ENCODE peak calls at places on chromosome 17, in six cellular contexts. One of them, this sample, is unnamed.

GRCh38 chr17:63647936-63648335 is 25.7 kb downstream of the MAP3K3 start:
- DNase-seq in stimulated activated CD8-positive, alpha-beta memory T cell treated with anti-CD3 and anti-CD28 coated beads, Interleukin-7, amount 100 ng/mL, for 1 hour: no peak
- DNase-seq in fibroblast of pulmonary artery: no peak
- DNase-seq in adipocyte: no peak
- DNase-seq in RWPE1: no peak
- DNase-seq in cardiac muscle cell: no peak
- DNase-seq in this sample: no peak

GRCh38 chr17:40445769-40446468 is 2.7 kb downstream of the IGFBP4 start:
- DNase-seq in stimulated activated CD8-positive, alpha-beta memory T cell treated with anti-CD3 and anti-CD28 coated beads, Interleukin-7, amount 100 ng/mL, for 1 hour: no peak
- DNase-seq in fibroblast of pulmonary artery: peak
- DNase-seq in adipocyte: peak
- DNase-seq in RWPE1: no peak
- DNase-seq in cardiac muscle cell: peak
- DNase-seq in this sample: no peak

GRCh38 chr17:31880311-31880710 is 21.2 kb downstream of the UTP6 start:
- DNase-seq in stimulated activated CD8-positive, alpha-beta memory T cell treated with anti-CD3 and anti-CD28 coated beads, Interleukin-7, amount 100 ng/mL, for 1 hour: no peak
- DNase-seq in fibroblast of pulmonary artery: no peak
- DNase-seq in adipocyte: no peak
- DNase-seq in RWPE1: no peak
- DNase-seq in cardiac muscle cell: no peak
- DNase-seq in this sample: no peak

GRCh38 chr17:82816358-82816757 is 23.5 kb downstream of the ZNF750 start:
- DNase-seq in stimulated activated CD8-positive, alpha-beta memory T cell treated with anti-CD3 and anti-CD28 coated beads, Interleukin-7, amount 100 ng/mL, for 1 hour: no peak
- DNase-seq in fibroblast of pulmonary artery: no peak
- DNase-seq in adipocyte: no peak
- DNase-seq in RWPE1: no peak
- DNase-seq in cardiac muscle cell: peak
- DNase-seq in this sample: no peak

GRCh38 chr17:1055751-1056645 is 59.1 kb downstream of the TIMM22 start:
- DNase-seq in stimulated activated CD8-positive, alpha-beta memory T cell treated with anti-CD3 and anti-CD28 coated beads, Interleukin-7, amount 100 ng/mL, for 1 hour: no peak
- DNase-seq in fibroblast of pulmonary artery: peak
- DNase-seq in adipocyte: peak
- DNase-seq in RWPE1: peak
- DNase-seq in cardiac muscle cell: peak
- DNase-seq in this sample: no peak

GRCh38 chr17:73800893-73801292 is 156.6 kb upstream of the SDK2 start:
- DNase-seq in stimulated activated CD8-positive, alpha-beta memory T cell treated with anti-CD3 and anti-CD28 coated beads, Interleukin-7, amount 100 ng/mL, for 1 hour: no peak
- DNase-seq in fibroblast of pulmonary artery: no peak
- DNase-seq in adipocyte: no peak
- DNase-seq in RWPE1: no peak
- DNase-seq in cardiac muscle cell: no peak
- DNase-seq in this sample: no peak

GRCh38 chr17:3167574-3167973 is 29.7 kb upstream of the OR1A2 start:
- DNase-seq in stimulated activated CD8-positive, alpha-beta memory T cell treated with anti-CD3 and anti-CD28 coated beads, Interleukin-7, amount 100 ng/mL, for 1 hour: no peak
- DNase-seq in fibroblast of pulmonary artery: no peak
- DNase-seq in adipocyte: no peak
- DNase-seq in RWPE1: no peak
- DNase-seq in cardiac muscle cell: no peak
- DNase-seq in this sample: peak

GRCh38 chr17:44672479-44673093 is 16.3 kb downstream of the MEIOC start:
- DNase-seq in stimulated activated CD8-positive, alpha-beta memory T cell treated with anti-CD3 and anti-CD28 coated beads, Interleukin-7, amount 100 ng/mL, for 1 hour: no peak
- DNase-seq in fibroblast of pulmonary artery: peak
- DNase-seq in adipocyte: peak
- DNase-seq in RWPE1: peak
- DNase-seq in cardiac muscle cell: peak
- DNase-seq in this sample: no peak

GRCh38 chr17:59369026-59369724 is 37.7 kb downstream of the YPEL2 start:
- DNase-seq in stimulated activated CD8-positive, alpha-beta memory T cell treated with anti-CD3 and anti-CD28 coated beads, Interleukin-7, amount 100 ng/mL, for 1 hour: no peak
- DNase-seq in fibroblast of pulmonary artery: no peak
- DNase-seq in adipocyte: no peak
- DNase-seq in RWPE1: no peak
- DNase-seq in cardiac muscle cell: peak
- DNase-seq in this sample: no peak

GRCh38 chr17:41131979-41132378 is 8.0 kb upstream of the KRTAP4-12 start:
- DNase-seq in stimulated activated CD8-positive, alpha-beta memory T cell treated with anti-CD3 and anti-CD28 coated beads, Interleukin-7, amount 100 ng/mL, for 1 hour: no peak
- DNase-seq in fibroblast of pulmonary artery: no peak
- DNase-seq in adipocyte: no peak
- DNase-seq in RWPE1: peak
- DNase-seq in cardiac muscle cell: no peak
- DNase-seq in this sample: no peak